ENCODE peak calls at places on chromosomes 13 and 19, in five cellular contexts. K is mesenchymal stem cell, Y is H1, J is H9, T is trophoblast cell. V is an unnamed sample.

GRCh38 chr19:10228925-10229324 is 2.2 kb downstream of the S1PR2 start:
- DNase-seq in T (peak; percentile 74), J (peak; percentile 66), K (peak; percentile 53), Y (no peak), V (no peak)

GRCh38 chr13:83940742-83941141 is 58.5 kb upstream of the SLITRK1 start:
- DNase-seq in J (no peak), T (peak; percentile 1), K (no peak), Y (no peak), V (no peak)

GRCh38 chr19:29191005-29191404 is 21.9 kb downstream of the UQCRFS1 start:
- DNase-seq in J (no peak), K (no peak), T (no peak), Y (no peak), V (no peak)

GRCh38 chr13:45623516-45624090 is 8.1 kb upstream of the ERICH6B start:
- DNase-seq in Y (no peak), J (no peak), K (peak; percentile 33), T (peak; percentile 52), V (no peak)

GRCh38 chr13:111423168-111423785 is 102.8 kb downstream of the TEX29 start:
- DNase-seq in T (peak; percentile 78), J (no peak), K (no peak), Y (no peak), V (no peak)

GRCh38 chr19:32404939-32405430 is 585 bp upstream of the DPY19L3 start:
- DNase-seq in J (no peak), K (no peak), T (peak; percentile 71), Y (no peak), V (no peak)

GRCh38 chr19:3012522-3013260 is 16.4 kb downstream of the TLE2 start:
- DNase-seq in T (no peak), K (no peak), Y (no peak), J (no peak), V (no peak)

GRCh38 chr19:1106841-1107654 is 3.3 kb downstream of the GPX4 start:
- DNase-seq in J (no peak), T (peak; percentile 38), Y (no peak), K (peak; percentile 62), V (no peak)

GRCh38 chr19:40356681-40357595 is 8.4 kb downstream of the PLD3 start:
- DNase-seq in T (no peak), J (no peak), K (no peak), Y (no peak), V (no peak)

GRCh38 chr13:28423010-28423409 is 71.9 kb downstream of the FLT1 start:
- DNase-seq in T (no peak), J (no peak), K (no peak), Y (no peak), V (no peak)

GRCh38 chr13:101751488-101751887 is 299.0 kb downstream of the ITGBL1 start:
- DNase-seq in Y (no peak), K (peak; percentile 85), J (no peak), T (peak; percentile 93), V (no peak)

GRCh38 chr19:56393119-56394012 is at the start of gene ZNF582:
- DNase-seq in K (peak; percentile 96), Y (peak; percentile 82), T (peak; percentile 94), J (peak; percentile 96), V (peak; percentile 89)

GRCh38 chr13:31035162-31035951 is 102.9 kb downstream of the TEX26 start:
- DNase-seq in T (no peak), Y (no peak), K (no peak), J (no peak), V (no peak)

GRCh38 chr13:35704331-35704730 is 227.8 kb upstream of the MAB21L1 start:
- DNase-seq in K (peak; percentile 58), J (no peak), Y (no peak), T (no peak), V (no peak)

GRCh38 chr13:79936368-79937136 is 404.4 kb downstream of the SPRY2 start:
- DNase-seq in T (peak; percentile 60), J (no peak), Y (no peak), K (peak; percentile 99), V (no peak)

GRCh38 chr19:45076851-45077730 is 813 bp upstream of the ZNF296 start:
- DNase-seq in Y (no peak), T (no peak), K (no peak), J (peak; percentile 71), V (no peak)

GRCh38 chr19:12521996-12522395 is 29.3 kb downstream of the ZNF564 start:
- DNase-seq in T (peak; percentile 70), K (no peak), J (peak; percentile 41), Y (peak; percentile 51), V (no peak)

GRCh38 chr13:40149611-40150283 is 494.3 kb downstream of the COG6 start:
- DNase-seq in J (no peak), T (no peak), K (peak; percentile 79), Y (no peak), V (no peak)

GRCh38 chr13:112062619-112063308 is 4.2 kb upstream of the SOX1 start:
- DNase-seq in T (no peak), Y (no peak), K (no peak), J (peak; percentile 75), V (no peak)

GRCh38 chr13:113305208-113305607 is 8.2 kb downstream of the LAMP1 start:
- DNase-seq in Y (no peak), K (peak; percentile 45), J (no peak), T (no peak), V (no peak)

GRCh38 chr19:6800991-6801396 is 28.5 kb downstream of the VAV1 start:
- DNase-seq in K (no peak), Y (no peak), J (peak; percentile 30), T (no peak), V (no peak)

GRCh38 chr19:40542197-40542859 is 34.3 kb upstream of the SHKBP1 start:
- DNase-seq in K (peak; percentile 17), Y (no peak), J (no peak), T (no peak), V (no peak)

GRCh38 chr13:98214008-98214643 is 37.1 kb upstream of the RNF113B start:
- DNase-seq in J (no peak), K (peak; percentile 62), T (no peak), Y (no peak), V (no peak)

GRCh38 chr13:27276188-27276587 is 5.6 kb downstream of the RASL11A start:
- DNase-seq in Y (no peak), J (peak; percentile 15), K (no peak), T (no peak), V (no peak)

GRCh38 chr13:110641055-110642015 is 26.0 kb downstream of the NAXD start:
- DNase-seq in J (no peak), K (peak; percentile 47), Y (no peak), T (no peak), V (no peak)

GRCh38 chr19:5194641-5195040 is 146.0 kb downstream of the PTPRS start:
- DNase-seq in T (no peak), J (no peak), K (no peak), Y (no peak), V (no peak)
- H3K4me2 ChIP-seq in T (no peak overlapping the region), J (no peak overlapping the region), K (no peak overlapping the region), Y (no peak overlapping the region), V (no peak overlapping the region)

DNA sequence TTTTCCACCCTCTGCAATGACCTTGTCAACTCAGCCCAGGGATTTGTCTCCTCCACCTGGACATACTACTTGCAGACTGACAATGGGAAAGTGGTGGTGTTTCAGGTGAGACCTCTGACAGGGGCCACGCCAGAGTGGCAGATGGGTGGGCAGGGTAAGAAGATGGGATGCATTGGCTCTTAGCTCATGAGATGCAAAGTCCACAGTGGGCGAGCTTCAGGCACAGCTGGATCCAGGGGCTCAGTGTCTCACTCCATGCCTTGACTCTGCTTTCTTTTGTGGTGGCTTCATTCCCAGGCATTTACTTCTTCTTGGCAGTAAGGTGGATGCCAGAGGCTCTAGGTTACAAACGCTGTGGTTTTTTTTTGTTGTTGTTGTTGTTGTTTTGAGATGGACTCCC is 3.4 kb downstream of the TMEM59L start:
- DNase-seq in T (no peak), K (no peak), Y (no peak), J (no peak), V (no peak)
- H2BK12ac ChIP-seq in T (no peak overlapping the region), K (no peak overlapping the region), Y (no peak overlapping the region), J (no peak overlapping the region), V (no peak overlapping the region)

GRCh38 chr19:49201042-49201441 is 43.5 kb downstream of the TRPM4 start:
- DNase-seq in K (no peak), T (no peak), J (no peak), Y (no peak), V (no peak)

GRCh38 chr19:49194408-49194807 is 36.8 kb downstream of the TRPM4 start:
- DNase-seq in K (no peak), T (no peak), Y (no peak), J (no peak), V (no peak)

GRCh38 chr19:49205114-49205513 is 47.5 kb downstream of the TRPM4 start:
- DNase-seq in J (no peak), K (no peak), Y (no peak), T (peak; percentile 10), V (no peak)

GRCh38 chr19:49196527-49197240 is 39.1 kb downstream of the TRPM4 start:
- DNase-seq in J (no peak), K (no peak), T (no peak), Y (no peak), V (no peak)

DNA sequence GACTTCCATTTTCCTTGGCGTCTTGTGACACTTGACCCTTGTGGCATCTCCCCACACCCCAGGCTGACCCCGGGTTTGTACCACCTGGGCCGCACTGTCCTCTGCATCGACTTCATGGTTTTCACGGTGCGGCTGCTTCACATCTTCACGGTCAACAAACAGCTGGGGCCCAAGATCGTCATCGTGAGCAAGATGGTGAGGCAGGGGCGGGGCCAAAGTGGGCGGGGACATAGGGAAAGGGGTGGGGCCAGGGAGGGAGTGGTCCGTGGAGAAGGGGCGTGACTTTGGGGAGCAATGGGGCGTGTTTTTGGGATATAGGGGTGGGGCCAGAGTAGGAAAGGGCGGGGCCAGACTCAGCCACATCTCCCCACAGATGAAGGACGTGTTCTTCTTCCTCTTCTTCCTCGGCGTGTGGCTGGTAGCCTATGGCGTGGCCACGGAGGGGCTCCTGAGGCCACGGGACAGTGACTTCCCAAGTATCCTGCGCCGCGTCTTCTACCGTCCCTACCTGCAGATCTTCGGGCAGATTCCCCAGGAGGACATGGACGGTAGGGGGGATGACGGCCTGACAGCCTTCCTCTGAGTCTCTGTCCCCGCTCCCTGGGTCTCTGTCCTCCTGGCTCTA is 42.8 kb downstream of the TRPM4 start:
- DNase-seq in Y (no peak), K (no peak), J (peak; percentile 47), T (no peak), V (no peak)
- H3K4me2 ChIP-seq in Y (no peak overlapping the region), K (no peak overlapping the region), J (no peak overlapping the region), T (no peak overlapping the region), V (no peak overlapping the region)

GRCh38 chr19:46713781-46714522 is 3.0 kb downstream of the PRKD2 start:
- DNase-seq in J (peak; percentile 94), K (peak; percentile 60), Y (no peak), T (peak; percentile 48), V (no peak)

GRCh38 chr19:46714523-46715106 is 2.3 kb downstream of the PRKD2 start:
- DNase-seq in J (no peak), K (peak; percentile 48), T (peak; percentile 28), Y (no peak), V (no peak)

GRCh38 chr19:46715620-46716012 is 1.3 kb downstream of the PRKD2 start:
- DNase-seq in J (no peak), T (no peak), Y (no peak), K (no peak), V (no peak)

GRCh38 chr19:46716013-46716671 is 772 bp downstream of the PRKD2 start:
- DNase-seq in T (no peak), Y (no peak), K (peak; percentile 37), J (peak; percentile 48), V (no peak)

DNA sequence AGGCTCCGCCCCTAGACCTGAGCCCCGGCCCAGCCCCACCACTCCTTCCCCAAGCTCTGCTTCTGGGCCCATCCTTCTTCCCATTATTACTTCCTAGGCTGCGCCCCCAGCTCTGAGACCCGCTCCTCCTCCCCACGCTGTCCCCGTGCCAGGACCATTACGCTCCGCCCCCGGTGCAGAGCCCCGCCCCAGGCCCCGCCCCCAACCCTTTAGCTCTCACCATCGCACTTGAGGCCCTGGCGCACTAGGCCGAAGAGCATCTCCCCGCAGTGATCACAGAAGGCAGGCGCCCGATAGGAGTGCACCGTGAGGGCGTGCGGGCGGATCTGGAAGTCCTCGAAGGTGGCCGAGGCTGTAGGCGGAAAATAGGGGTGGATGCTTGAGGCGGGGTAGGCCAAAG is 6.2 kb downstream of the PRKD2 start:
- DNase-seq in Y (peak; percentile 80), J (peak; percentile 94), K (no peak), T (no peak), V (no peak)
- H2BK12ac ChIP-seq in Y (no peak overlapping the region), J (no peak overlapping the region), K (no peak overlapping the region), T (no peak overlapping the region), V (no peak overlapping the region)

V was measured in neuronal stem cell.